ENCODE peak calls at places on chromosomes 12 and 14, in six cellular contexts. Z, F, K, D, J and W are unnamed samples.

GRCh38 chr14:65991124-65991523 is 495.0 kb upstream of the CCDC196 start:
- DNase-seq in K (no peak), D (no peak), Z (no peak), F (no peak), J (no peak), W (no peak)

GRCh38 chr14:75317148-75317547 is 38.5 kb downstream of the FOS start:
- DNase-seq in J (no peak), Z (no peak), F (no peak), D (no peak), K (no peak), W (no peak)

GRCh38 chr14:101199028-101199770 is 295.7 kb upstream of the RTL1 start:
- DNase-seq in Z (no peak), J (no peak), D (no peak), F (peak; percentile 28), K (no peak), W (no peak)

GRCh38 chr14:31269599-31270195 is 62.1 kb upstream of the HECTD1 start:
- DNase-seq in D (peak; percentile 18), Z (no peak), J (no peak), F (no peak), K (no peak), W (no peak)

GRCh38 chr12:7501031-7501585 is 2.5 kb downstream of the CD163 start:
- DNase-seq in F (no peak), Z (no peak), J (no peak), D (peak; percentile 45), K (peak; percentile 27), W (no peak)

GRCh38 chr12:12007001-12007712 is 63.6 kb upstream of the BCL2L14 start:
- DNase-seq in D (peak; percentile 87), J (peak; percentile 20), F (no peak), K (peak; percentile 14), Z (no peak), W (no peak)

GRCh38 chr14:104978774-104979691 is 859 bp upstream of the AHNAK2 start:
- DNase-seq in D (no peak), K (no peak), J (no peak), F (no peak), Z (peak; percentile 27), W (no peak)

GRCh38 chr14:95948608-95949007 is 72.0 kb downstream of the TUNAR start:
- DNase-seq in Z (no peak), K (no peak), F (no peak), J (no peak), D (no peak), W (no peak)

GRCh38 chr12:113867258-113867657 is 98.9 kb downstream of the RBM19 start:
- DNase-seq in K (no peak), D (peak; percentile 29), Z (no peak), J (no peak), F (peak; percentile 64), W (peak; percentile 58)

GRCh38 chr14:101497910-101498860 is 63.1 kb upstream of the DIO3 start:
- DNase-seq in Z (peak; percentile 2), J (no peak), K (no peak), F (no peak), D (no peak), W (no peak)

GRCh38 chr14:58280954-58281787 is 17.2 kb upstream of the ARID4A start:
- DNase-seq in J (no peak), F (no peak), K (peak; percentile 69), D (peak; percentile 96), Z (peak; percentile 44), W (peak; percentile 64)

GRCh38 chr14:22994762-22995275 is 12.5 kb upstream of the AJUBA start:
- DNase-seq in K (peak; percentile 53), D (peak; percentile 79), J (no peak), Z (no peak), F (no peak), W (peak; percentile 48)

GRCh38 chr12:113609692-113610469 is 138.2 kb upstream of the LHX5 start:
- DNase-seq in J (no peak), K (no peak), F (peak; percentile 61), D (no peak), Z (no peak), W (no peak)

GRCh38 chr12:12927211-12928079 is 24.5 kb downstream of the GPRC5D start:
- DNase-seq in J (no peak), D (no peak), Z (peak; percentile 65), K (no peak), F (peak; percentile 68), W (peak; percentile 82)

GRCh38 chr12:87678453-87678852 is 350.7 kb downstream of the C12orf50 start:
- DNase-seq in J (no peak), D (no peak), Z (no peak), F (no peak), K (no peak), W (no peak)

GRCh38 chr12:119784673-119785072 is 92.4 kb downstream of the CIT start:
- DNase-seq in K (no peak), F (no peak), D (no peak), Z (no peak), J (no peak), W (no peak)

GRCh38 chr14:35365130-35366047 is 39.2 kb downstream of the NFKBIA start:
- DNase-seq in K (peak; percentile 82), F (no peak), D (peak; percentile 91), Z (peak; percentile 84), J (no peak), W (peak; percentile 87)

GRCh38 chr12:20415013-20415412 is 46.7 kb downstream of the PDE3A start:
- DNase-seq in F (no peak), D (peak; percentile 8), J (no peak), Z (peak; percentile 29), K (no peak), W (no peak)

GRCh38 chr12:102182635-102183034 is 15.0 kb downstream of the PMCH start:
- DNase-seq in K (no peak), J (no peak), Z (no peak), F (no peak), D (no peak), W (no peak)

GRCh38 chr14:101224356-101225115 is 321.0 kb upstream of the RTL1 start:
- DNase-seq in F (peak; percentile 45), J (no peak), K (no peak), Z (no peak), D (no peak), W (no peak)

GRCh38 chr12:15830538-15830937 is 41.4 kb upstream of the EPS8 start:
- DNase-seq in F (no peak), Z (no peak), D (peak; percentile 75), K (no peak), J (no peak), W (peak; percentile 20)

GRCh38 chr12:82781288-82782078 is 94.8 kb downstream of the TMTC2 start:
- DNase-seq in J (no peak), Z (no peak), D (no peak), K (no peak), F (no peak), W (no peak)

GRCh38 chr12:12645485-12645884 is 33.8 kb downstream of the CREBL2 start:
- DNase-seq in Z (no peak), F (no peak), K (no peak), D (peak; percentile 46), J (peak; percentile 8), W (peak; percentile 43)

GRCh38 chr14:70653662-70654061 is 11.9 kb downstream of the TTC9 start:
- DNase-seq in D (no peak), F (peak; percentile 54), K (no peak), Z (no peak), J (no peak), W (no peak)

GRCh38 chr14:96270565-96271420 is 14.8 kb downstream of the BDKRB1 start:
- DNase-seq in F (peak; percentile 19), D (no peak), J (no peak), K (no peak), Z (no peak), W (no peak)

GRCh38 chr12:47995976-47996375 is 8.3 kb downstream of the COL2A1 start:
- DNase-seq in J (no peak), Z (no peak), K (no peak), D (peak; percentile 25), F (no peak), W (peak; percentile 63)

GRCh38 chr14:44961151-44961729 is 507 bp downstream of the KLHL28 start:
- DNase-seq in D (peak; percentile 69), J (peak; percentile 52), Z (peak; percentile 67), K (peak; percentile 13), F (no peak), W (peak; percentile 56)

GRCh38 chr14:79584679-79585078 is 626.6 kb downstream of the DIO2 start:
- DNase-seq in K (peak; percentile 74), Z (no peak), D (peak; percentile 97), F (no peak), J (no peak), W (peak; percentile 39)

GRCh38 chr14:97408937-97409860 is 612.0 kb downstream of the VRK1 start:
- DNase-seq in J (no peak), Z (no peak), K (no peak), F (no peak), D (no peak), W (no peak)

GRCh38 chr12:105106621-105107020 is 910 bp upstream of the WASHC4 start:
- DNase-seq in Z (no peak), K (no peak), J (no peak), D (no peak), F (no peak), W (no peak)

GRCh38 chr12:107349008-107349747 is 255.8 kb upstream of the CRY1 start:
- DNase-seq in J (no peak), F (no peak), K (peak; percentile 97), Z (no peak), D (peak; percentile 86), W (peak; percentile 53)

GRCh38 chr12:98750511-98750910 is 105.4 kb downstream of the APAF1 start:
- DNase-seq in F (no peak), Z (no peak), K (no peak), D (no peak), J (no peak), W (no peak)

GRCh38 chr12:19244312-19244711 is 114.8 kb downstream of the PLEKHA5 start:
- DNase-seq in K (no peak), J (no peak), Z (no peak), D (no peak), F (no peak), W (no peak)

GRCh38 chr14:72000907-72001306 is 68.7 kb downstream of the RGS6 start:
- DNase-seq in Z (peak; percentile 49), D (no peak), K (no peak), F (no peak), J (no peak), W (no peak)

GRCh38 chr12:75738486-75738885 is 227.1 kb upstream of the KRR1 start:
- DNase-seq in D (no peak), K (no peak), F (no peak), J (no peak), Z (no peak), W (no peak)

GRCh38 chr12:82627799-82628198 is 58.9 kb upstream of the TMTC2 start:
- DNase-seq in F (no peak), Z (no peak), K (peak; percentile 24), D (peak; percentile 5), J (no peak), W (peak; percentile 5)

GRCh38 chr12:91189526-91189925 is 6.9 kb upstream of the DCN start:
- DNase-seq in J (no peak), K (peak; percentile 23), Z (no peak), F (no peak), D (peak; percentile 51), W (no peak)